ENCODE peak calls at places on chromosomes 4 and X, in nine cellular contexts. W, Z, S, D, O, U, E, H and N are unnamed samples. For H3K27me3, the result is how much of the 10 kb centered on the place peaks cover.

GRCh38 chr4:25128671-25129070 is 31.6 kb downstream of the SEPSECS start:
- DNase-seq in W (no peak), Z (no peak), S (no peak), D (no peak), O (no peak), U (no peak), E (no peak), H (no peak), N (no peak)

GRCh38 chr4:123398803-123399637 is 2.4 kb downstream of the SPRY1 start:
- DNase-seq in W (no peak), Z (peak), S (peak), D (peak), O (peak), U (peak), E (peak), H (peak), N (no peak)

GRCh38 chr4:53376900-53377299 is 541 bp upstream of the FIP1L1 start:
- DNase-seq in W (no peak), Z (no peak), S (no peak), D (no peak), O (no peak), U (no peak), E (no peak), H (no peak), N (no peak)

GRCh38 chr4:110306363-110306762 is 107.9 kb upstream of the ELOVL6 start:
- DNase-seq in W (no peak), Z (no peak), S (no peak), D (no peak), O (no peak), U (no peak), E (no peak), H (no peak), N (no peak)

GRCh38 chr4:100462206-100462605 is 55.6 kb downstream of the EMCN start:
- DNase-seq in W (no peak), Z (no peak), S (no peak), D (no peak), O (no peak), U (no peak), E (no peak), H (no peak), N (no peak)

GRCh38 chr4:99090511-99090910 is 1.9 kb upstream of the ADH5 start:
- DNase-seq in W (no peak), Z (no peak), S (no peak), D (no peak), O (no peak), U (no peak), E (no peak), H (no peak), N (no peak)

GRCh38 chr4:26372525-26373172 is 51.8 kb downstream of the RBPJ start:
- DNase-seq in W (no peak), Z (no peak), S (peak), D (no peak), O (no peak), U (no peak), E (peak), H (no peak), N (no peak)

GRCh38 chr4:122617597-122618593 is 3.0 kb downstream of the IL21 start:
- DNase-seq in W (no peak), Z (no peak), S (no peak), D (no peak), O (no peak), U (no peak), E (no peak), H (no peak), N (no peak)

GRCh38 chrX:41233988-41234387 is 100.0 kb upstream of the DDX3X start:
- DNase-seq in W (no peak), Z (no peak), S (no peak), D (no peak), O (no peak), U (no peak), E (no peak), H (no peak), N (no peak)

GRCh38 chrX:41238543-41238942 is 95.4 kb upstream of the DDX3X start:
- DNase-seq in W (no peak), Z (no peak), S (no peak), D (no peak), O (no peak), U (no peak), E (no peak), H (no peak), N (no peak)

GRCh38 chrX:41240504-41240903 is 93.5 kb upstream of the DDX3X start:
- DNase-seq in W (no peak), Z (no peak), S (no peak), D (no peak), O (no peak), U (no peak), E (no peak), H (no peak), N (no peak)

GRCh38 chrX:41234962-41235361 is 99.0 kb upstream of the DDX3X start:
- DNase-seq in W (no peak), Z (no peak), S (no peak), D (no peak), O (no peak), U (no peak), E (no peak), H (no peak), N (no peak)

GRCh38 chrX:41236629-41237028 is 97.3 kb upstream of the DDX3X start:
- DNase-seq in W (no peak), Z (no peak), S (no peak), D (no peak), O (no peak), U (no peak), E (no peak), H (no peak), N (no peak)
- H3K27ac ChIP-seq in W (no peak), Z (no peak), S (no peak), D (no peak), O (no peak), U (no peak), E (no peak), H (no peak), N (peak)

GRCh38 chr4:16082424-16083216 is 1.2 kb downstream of the PROM1 start:
- DNase-seq in W (no peak), Z (peak), S (peak), D (no peak), O (no peak), U (no peak), E (peak), H (peak), N (no peak)

GRCh38 chr4:16079046-16079445 is 4.8 kb downstream of the PROM1 start:
- DNase-seq in W (no peak), Z (peak), S (no peak), D (no peak), O (no peak), U (peak), E (no peak), H (no peak), N (no peak)

GRCh38 chr4:16082038-16082423 is 1.8 kb downstream of the PROM1 start:
- DNase-seq in W (no peak), Z (no peak), S (no peak), D (no peak), O (no peak), U (no peak), E (no peak), H (no peak), N (no peak)

GRCh38 chr4:16085822-16086221 is 2.0 kb upstream of the PROM1 start:
- DNase-seq in W (no peak), Z (no peak), S (no peak), D (no peak), O (no peak), U (no peak), E (no peak), H (no peak), N (no peak)

GRCh38 chr4:16083217-16084191 is at the start of gene PROM1:
- DNase-seq in W (no peak), Z (peak), S (peak), D (no peak), O (no peak), U (peak), E (peak), H (peak), N (no peak)
- H3K27me3 ChIP-seq in W (under half), Z (under half), S (under half), D (under half), O (under half), U (under half), E (half or more), H (under half), N (under half)

DNA sequence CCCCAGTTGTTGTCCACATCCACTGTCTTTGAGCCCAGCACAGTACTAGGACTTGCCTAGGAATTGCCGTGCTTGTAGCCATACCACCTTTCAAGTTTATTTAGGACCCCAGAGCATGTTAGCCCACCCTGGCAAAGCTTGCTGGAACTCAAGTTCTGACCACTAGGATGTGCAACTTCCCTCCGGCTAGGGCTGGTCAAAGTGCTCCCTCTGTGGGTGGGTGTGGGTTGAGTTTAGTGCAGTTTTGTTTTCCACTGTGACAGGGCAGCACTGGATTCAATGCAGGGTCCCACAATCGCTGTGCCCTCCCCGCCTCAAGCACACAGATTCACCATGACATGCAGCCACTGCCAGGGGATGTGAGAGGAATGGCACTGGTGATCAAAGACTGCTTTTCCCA is 96.0 kb downstream of the RASGEF1B start:
- DNase-seq in W (no peak), Z (no peak), S (no peak), D (no peak), O (no peak), U (no peak), E (no peak), H (peak), N (no peak)
- TF ChIP-seq CTCF in W (no peak), Z (peak), S (no peak), D (no peak), O (no peak), U (no peak), E (no peak), H (peak), N (no peak)

GRCh38 chr4:41146196-41146595 is 68.1 kb downstream of the APBB2 start:
- DNase-seq in W (no peak), Z (no peak), S (no peak), D (no peak), O (no peak), U (no peak), E (no peak), H (no peak), N (no peak)

GRCh38 chr4:41143721-41144379 is 70.5 kb downstream of the APBB2 start:
- DNase-seq in W (no peak), Z (no peak), S (no peak), D (no peak), O (no peak), U (no peak), E (no peak), H (no peak), N (no peak)

GRCh38 chr4:41142946-41143720 is 71.2 kb downstream of the APBB2 start:
- DNase-seq in W (peak), Z (no peak), S (peak), D (peak), O (peak), U (peak), E (peak), H (no peak), N (peak)

GRCh38 chr4:41145571-41146078 is 68.7 kb downstream of the APBB2 start:
- DNase-seq in W (no peak), Z (no peak), S (no peak), D (no peak), O (no peak), U (no peak), E (no peak), H (no peak), N (no peak)

DNA sequence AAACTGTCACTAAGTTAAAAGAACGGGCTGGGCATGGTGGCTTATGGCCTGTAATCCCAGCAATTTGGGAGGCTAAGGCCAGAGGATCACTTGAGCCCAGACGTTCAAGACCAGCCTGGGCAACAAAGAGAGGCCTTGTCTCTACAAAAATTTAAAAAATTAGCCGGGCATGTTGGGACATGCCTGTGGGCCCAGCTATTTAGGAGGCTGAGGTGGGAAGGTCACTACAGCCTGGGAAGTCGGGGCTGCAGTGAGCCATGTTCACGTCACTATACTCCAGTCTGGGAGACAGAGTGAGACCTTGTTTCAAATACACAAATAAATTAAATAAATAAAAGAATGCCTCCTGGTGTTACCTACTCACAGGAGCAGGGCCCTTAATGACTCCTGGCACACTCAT is 69.5 kb downstream of the APBB2 start:
- DNase-seq in W (no peak), Z (no peak), S (no peak), D (no peak), O (no peak), U (no peak), E (no peak), H (no peak), N (no peak)
- H3K27ac ChIP-seq in W (peak), Z (no peak), S (peak), D (peak), O (peak), U (peak), E (peak), H (no peak), N (peak)

GRCh38 chr4:13548059-13548983 is 4.0 kb upstream of the NKX3-2 start:
- DNase-seq in W (no peak), Z (no peak), S (no peak), D (no peak), O (no peak), U (no peak), E (no peak), H (no peak), N (no peak)

GRCh38 chr4:13546374-13546854 is 2.1 kb upstream of the NKX3-2 start:
- DNase-seq in W (no peak), Z (no peak), S (no peak), D (no peak), O (no peak), U (no peak), E (no peak), H (no peak), N (no peak)

GRCh38 chr4:13546855-13547562 is 2.7 kb upstream of the NKX3-2 start:
- DNase-seq in W (no peak), Z (peak), S (no peak), D (no peak), O (no peak), U (no peak), E (no peak), H (peak), N (no peak)

GRCh38 chr4:13548984-13549546 is 4.8 kb upstream of the NKX3-2 start:
- DNase-seq in W (peak), Z (peak), S (peak), D (peak), O (peak), U (peak), E (peak), H (peak), N (no peak)

GRCh38 chr4:13547563-13548041 is 3.3 kb upstream of the NKX3-2 start:
- DNase-seq in W (no peak), Z (peak), S (no peak), D (no peak), O (no peak), U (no peak), E (no peak), H (no peak), N (no peak)
- H3K27me3 ChIP-seq in W (under half), Z (under half), S (half or more), D (under half), O (under half), U (half or more), E (half or more), H (under half), N (under half)

GRCh38 chrX:70669120-70669519 is 224.5 kb downstream of the DLG3 start:
- DNase-seq in W (no peak), Z (no peak), S (no peak), D (no peak), O (no peak), U (no peak), E (no peak), H (no peak), N (no peak)

DNA sequence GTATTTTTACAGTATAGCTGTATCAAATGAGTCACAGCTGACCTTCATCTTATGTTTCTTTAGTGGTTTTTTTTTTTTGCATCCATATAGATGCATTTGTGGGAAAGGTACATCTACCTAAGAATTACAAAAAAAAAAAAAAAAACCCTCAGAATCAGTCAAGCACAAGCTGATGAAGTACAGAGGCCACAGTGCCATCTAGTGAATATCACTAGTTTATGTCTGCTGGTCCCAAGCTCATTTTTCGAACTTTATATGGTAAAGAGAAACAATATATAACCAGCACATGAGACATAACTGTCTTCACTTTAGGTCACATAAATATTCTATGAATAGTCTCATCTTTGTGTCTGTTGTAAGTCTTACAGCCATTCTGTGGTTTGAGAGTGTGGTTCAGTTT is 220.1 kb downstream of the DLG3 start:
- DNase-seq in W (no peak), Z (no peak), S (no peak), D (no peak), O (no peak), U (no peak), E (no peak), H (no peak), N (no peak)
- TF ChIP-seq CTCF in W (no peak), Z (peak), S (peak), D (peak), O (no peak), U (no peak), E (peak), H (peak), N (no peak)

DNA sequence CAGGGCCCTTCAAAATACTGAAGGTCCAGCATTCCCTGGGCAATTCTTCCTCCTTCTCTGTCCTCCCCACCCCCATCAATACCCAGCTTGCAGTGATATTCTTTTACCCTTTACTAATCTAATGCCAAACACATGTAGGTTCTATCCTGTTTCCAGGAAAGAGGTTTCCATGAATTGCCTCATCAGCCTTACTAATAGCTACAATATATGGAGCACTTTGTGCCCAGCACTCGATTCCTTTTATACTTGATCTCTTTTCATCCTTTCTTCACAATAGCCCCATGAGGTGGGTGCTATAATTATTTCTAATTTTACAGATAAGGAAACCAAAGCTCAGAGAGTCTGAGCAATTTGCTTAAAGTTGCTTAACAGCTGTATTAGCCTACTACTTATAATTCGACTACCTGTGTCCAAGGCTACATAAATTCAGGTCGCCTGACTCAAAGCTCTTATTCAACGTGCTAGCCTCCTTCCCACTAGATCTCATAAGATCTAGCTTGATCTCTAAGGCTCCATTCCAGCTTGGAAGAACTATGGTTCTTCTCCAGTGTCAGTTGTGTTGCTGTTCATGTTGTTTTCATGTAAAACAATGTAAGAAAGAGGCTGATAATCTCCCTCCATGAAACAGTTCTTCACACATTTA is 229.6 kb upstream of the PGRMC2 start:
- DNase-seq in W (no peak), Z (no peak), S (no peak), D (no peak), O (no peak), U (no peak), E (no peak), H (no peak), N (no peak)
- H3K27ac ChIP-seq in W (peak), Z (no peak), S (peak), D (peak), O (peak), U (peak), E (peak), H (no peak), N (peak)

DNA sequence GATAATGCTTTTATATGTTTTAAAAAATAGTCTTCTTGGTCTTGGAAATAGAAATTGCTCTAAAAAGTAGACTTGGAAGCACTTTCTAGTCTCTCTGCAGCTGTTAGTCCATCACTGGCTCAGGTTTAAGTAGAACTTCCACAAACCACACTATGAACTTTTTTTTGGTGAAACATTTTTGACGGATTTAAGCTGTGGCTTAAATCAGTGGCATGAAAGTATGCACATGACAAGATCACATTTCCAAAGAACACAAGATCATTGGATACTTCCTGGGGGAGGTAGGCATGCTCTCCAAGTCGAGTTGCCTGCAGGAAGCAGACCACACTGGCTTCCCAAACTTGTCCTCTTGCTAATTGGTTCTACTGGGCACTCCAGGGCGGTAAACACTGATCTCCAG is 331.8 kb upstream of the SFRP2 start:
- DNase-seq in W (no peak), Z (no peak), S (no peak), D (no peak), O (no peak), U (no peak), E (no peak), H (no peak), N (no peak)
- H3K27me3 ChIP-seq in W (under half), Z (under half), S (under half), D (under half), O (under half), U (under half), E (under half), H (under half), N (under half)

GRCh38 chr4:125316781-125317525 is 2.2 kb downstream of the FAT4 start:
- DNase-seq in W (no peak), Z (peak), S (peak), D (no peak), O (peak), U (no peak), E (peak), H (peak), N (no peak)
- TF ChIP-seq CTCF in W (no peak), Z (peak), S (no peak), D (peak), O (no peak), U (no peak), E (peak), H (peak), N (no peak)